ENCODE peak calls at places on chromosomes 5 and 9, in four cellular contexts. I is GM12891, Q is GM12878, O is HepG2. U is an unnamed sample.

GRCh38 chr5:126138475-126139005 is 284.7 kb upstream of the GRAMD2B start:
- DNase-seq in I (no peak), Q (no peak), O (no peak), U (no peak)

GRCh38 chr9:98502311-98502975 is 206.3 kb downstream of the GABBR2 start:
- DNase-seq in O (no peak), Q (no peak), I (no peak), U (no peak)

GRCh38 chr5:126745259-126745992 is 31.5 kb upstream of the LMNB1 start:
- DNase-seq in Q (no peak), I (no peak), O (no peak), U (no peak)

GRCh38 chr9:33202552-33203300 is 35.6 kb upstream of the B4GALT1 start:
- DNase-seq in I (peak), O (no peak), Q (peak), U (no peak)

GRCh38 chr9:92969516-92970466 is 22.5 kb downstream of the FGD3 start:
- DNase-seq in I (no peak), O (no peak), Q (no peak), U (no peak)

GRCh38 chr5:105195765-105196164 is 1633.2 kb upstream of the NUDT12 start:
- DNase-seq in I (no peak), Q (no peak), O (no peak), U (no peak)

GRCh38 chr9:22170162-22170932 is 161.2 kb upstream of the CDKN2B start:
- DNase-seq in Q (no peak), I (no peak), O (peak), U (no peak)

GRCh38 chr5:25119654-25120053 is 474.9 kb upstream of the CDH10 start:
- DNase-seq in O (peak), I (peak), Q (no peak), U (peak)

GRCh38 chr5:83720805-83721431 is at the start of gene HAPLN1:
- DNase-seq in O (no peak), Q (no peak), I (no peak), U (no peak)

GRCh38 chr5:80672140-80672736 is 17.5 kb upstream of the DHFR start:
- DNase-seq in O (peak), I (peak), Q (peak), U (peak)

GRCh38 chr5:23014251-23014650 is 161.1 kb upstream of the CDH12 start:
- DNase-seq in O (no peak), I (no peak), Q (no peak), U (no peak)

GRCh38 chr5:141641634-141642278 is 5.0 kb downstream of the RELL2 start:
- DNase-seq in O (no peak), Q (no peak), I (no peak), U (no peak)

GRCh38 chr9:130736834-130737233 is 43.3 kb downstream of the EXOSC2 start:
- DNase-seq in Q (no peak), I (no peak), O (no peak), U (no peak)

GRCh38 chr9:134007571-134007970 is 15.4 kb upstream of the VAV2 start:
- DNase-seq in I (no peak), O (no peak), Q (no peak), U (peak)

GRCh38 chr9:100427366-100428263 is 672 bp downstream of the MSANTD3 start:
- DNase-seq in Q (no peak), I (no peak), O (peak), U (no peak)

GRCh38 chr9:134634190-134634589 is 7.4 kb upstream of the COL5A1 start:
- DNase-seq in Q (no peak), I (no peak), O (no peak), U (no peak)

GRCh38 chr9:87498816-87499454 is 1.3 kb downstream of the DAPK1 start:
- DNase-seq in I (no peak), O (no peak), Q (no peak), U (peak)

GRCh38 chr9:72600671-72601070 is 79.3 kb downstream of the TMC1 start:
- DNase-seq in I (no peak), Q (no peak), O (no peak), U (no peak)

GRCh38 chr5:58228896-58229295 is 231.0 kb downstream of the PLK2 start:
- DNase-seq in I (no peak), O (no peak), Q (no peak), U (no peak)

GRCh38 chr5:173920866-173921265 is 32.7 kb downstream of the CPEB4 start:
- DNase-seq in I (no peak), O (no peak), Q (no peak), U (no peak)

GRCh38 chr9:69411931-69412740 is 87.1 kb downstream of the ENTREP1 start:
- DNase-seq in Q (no peak), I (no peak), O (no peak), U (peak)

GRCh38 chr9:120387257-120387999 is 192.5 kb downstream of the CDK5RAP2 start:
- DNase-seq in Q (no peak), O (peak), I (no peak), U (no peak)

GRCh38 chr9:95268681-95269080 is 48.8 kb downstream of the FANCC start:
- DNase-seq in I (no peak), Q (no peak), O (peak), U (peak)

GRCh38 chr9:136274786-136275654 is 28.9 kb downstream of the CCDC187 start:
- DNase-seq in Q (no peak), I (no peak), O (no peak), U (no peak)

GRCh38 chr5:43041131-43041668 is 1.1 kb upstream of the ANXA2R start:
- DNase-seq in I (no peak), Q (no peak), O (no peak), U (no peak)

GRCh38 chr5:13276143-13276542 is 668.3 kb downstream of the DNAH5 start:
- DNase-seq in Q (no peak), O (no peak), I (no peak), U (no peak)

DNA sequence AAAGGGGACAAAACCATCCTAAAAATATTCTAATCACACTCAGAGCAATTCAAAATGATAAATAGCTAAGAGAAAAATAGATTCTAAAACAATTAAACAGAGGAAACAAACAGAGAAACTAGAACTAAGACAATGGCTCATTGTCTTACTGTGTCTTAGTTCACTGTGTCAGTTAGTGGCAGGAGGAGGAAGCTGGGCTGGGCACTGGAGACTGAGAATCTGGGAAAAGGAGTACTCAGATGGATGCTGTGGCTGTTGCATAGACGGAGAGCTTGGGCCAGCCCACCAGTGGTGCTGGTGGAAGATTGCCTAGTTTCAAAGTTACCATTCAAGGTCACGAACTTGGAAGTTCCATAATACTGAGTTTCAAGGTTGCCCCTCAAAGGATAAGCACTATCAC is 94.7 kb upstream of the IFNK start:
- DNase-seq in I (no peak), Q (no peak), O (no peak), U (no peak)
- TF ChIP-seq POLR2AphosphoS5 in I (no peak), Q (no peak), O (no peak), U (no peak)

GRCh38 chr5:147187163-147187562 is 47.7 kb upstream of the STK32A start:
- DNase-seq in O (no peak), Q (no peak), I (no peak), U (peak)

GRCh38 chr5:147188200-147189108 is 46.4 kb upstream of the STK32A start:
- DNase-seq in Q (no peak), O (peak), I (peak), U (peak)

GRCh38 chr5:147189109-147189424 is 45.8 kb upstream of the STK32A start:
- DNase-seq in I (no peak), O (no peak), Q (no peak), U (no peak)

GRCh38 chr5:147190236-147190815 is 44.5 kb upstream of the STK32A start:
- DNase-seq in O (no peak), Q (no peak), I (no peak), U (no peak)

DNA sequence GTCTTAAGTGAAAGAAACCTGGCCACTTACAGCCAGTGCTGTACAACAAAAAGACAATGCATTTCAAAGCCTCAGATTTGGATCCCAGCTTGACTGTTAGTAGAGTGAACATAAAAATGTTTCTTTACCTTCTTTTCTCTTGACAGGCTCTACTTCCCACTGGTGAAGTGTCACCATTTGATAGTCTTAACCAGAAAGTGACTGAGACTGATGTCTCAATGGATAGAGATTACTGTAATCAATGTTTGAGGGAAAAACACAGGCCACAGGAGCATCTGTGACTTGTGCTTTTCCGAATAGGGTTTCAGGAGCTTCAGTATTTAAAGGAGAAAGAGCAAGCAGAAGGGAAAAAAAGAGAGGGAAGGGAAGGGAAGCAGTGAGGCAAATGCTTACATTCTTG is 41.7 kb upstream of the STK32A start:
- DNase-seq in O (no peak), Q (no peak), I (no peak), U (no peak)
- TF ChIP-seq POLR2AphosphoS5 in O (no peak), Q (no peak), I (no peak), U (no peak)

GRCh38 chr9:35519697-35520403 is 29.9 kb downstream of the RUSC2 start:
- DNase-seq in Q (no peak), I (no peak), O (no peak), U (no peak)

GRCh38 chr9:35517552-35518211 is 27.8 kb downstream of the RUSC2 start:
- DNase-seq in O (no peak), I (no peak), Q (no peak), U (no peak)

GRCh38 chr9:35518981-35519679 is 29.2 kb downstream of the RUSC2 start:
- DNase-seq in O (no peak), Q (no peak), I (no peak), U (no peak)

GRCh38 chr9:35517136-35517535 is 27.2 kb downstream of the RUSC2 start:
- DNase-seq in I (no peak), Q (no peak), O (peak), U (no peak)

GRCh38 chr9:35518212-35518917 is 28.5 kb downstream of the RUSC2 start:
- DNase-seq in Q (no peak), O (peak), I (no peak), U (no peak)
- TF ChIP-seq POLR2AphosphoS5 in Q (no peak), O (no peak), I (no peak), U (peak)

GRCh38 chr5:178983728-178984127 is 11.4 kb downstream of the GRM6 start:
- DNase-seq in O (no peak), I (no peak), Q (no peak), U (no peak)
- TF ChIP-seq POLR2AphosphoS5 in O (no peak), I (no peak), Q (no peak), U (no peak)

DNA sequence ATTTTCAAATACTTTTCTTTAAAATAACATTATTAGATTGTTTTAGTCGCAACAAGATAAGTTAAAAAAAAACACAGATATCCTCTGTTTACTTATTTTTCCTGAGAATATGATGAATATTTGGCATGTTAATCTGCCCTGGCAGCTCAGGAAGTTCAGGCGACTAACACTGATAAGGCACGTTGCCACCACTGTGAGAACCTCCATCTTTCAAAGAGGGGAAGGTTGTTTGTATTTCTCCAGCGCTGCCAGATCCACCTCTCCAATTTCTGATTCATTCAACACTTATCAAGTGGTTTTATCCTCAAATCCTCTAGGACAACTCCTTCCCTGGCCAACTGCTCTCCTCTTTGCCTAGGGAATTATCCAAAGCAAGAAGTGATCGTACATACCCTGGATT is 21.8 kb downstream of the CTNNAL1 start:
- DNase-seq in O (no peak), I (no peak), Q (no peak), U (no peak)
- TF ChIP-seq POLR2AphosphoS5 in O (no peak), I (no peak), Q (no peak), U (no peak)

DNA sequence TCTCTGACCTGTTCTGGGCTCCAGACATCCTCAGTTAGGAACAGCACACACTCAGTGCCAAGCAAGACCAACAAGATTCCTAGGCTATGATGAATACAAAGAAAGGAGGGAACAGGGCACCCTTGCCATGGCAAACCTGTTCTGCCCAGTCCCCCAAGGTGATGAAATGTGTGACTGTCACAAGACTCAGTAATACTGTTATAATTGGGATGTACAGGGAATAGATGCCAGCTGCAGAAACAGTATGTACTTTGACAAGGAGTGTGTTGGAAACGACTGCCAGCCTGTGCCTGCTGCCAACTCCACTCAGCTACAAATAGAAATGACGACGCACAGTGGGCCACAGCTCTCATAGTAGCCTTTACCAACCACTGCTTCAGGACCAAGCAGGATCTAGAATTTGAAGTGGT is 453.0 kb downstream of the EFNA5 start:
- DNase-seq in I (no peak), Q (no peak), O (no peak), U (no peak)
- TF ChIP-seq POLR2AphosphoS5 in I (no peak), Q (no peak), O (no peak), U (no peak)

GRCh38 chr9:110364451-110364850 is 26.8 kb upstream of the TXNDC8 start:
- DNase-seq in Q (no peak), I (no peak), O (no peak), U (no peak)

GRCh38 chr9:110371411-110372013 is 33.8 kb upstream of the TXNDC8 start:
- DNase-seq in O (no peak), I (no peak), Q (no peak), U (no peak)

DNA sequence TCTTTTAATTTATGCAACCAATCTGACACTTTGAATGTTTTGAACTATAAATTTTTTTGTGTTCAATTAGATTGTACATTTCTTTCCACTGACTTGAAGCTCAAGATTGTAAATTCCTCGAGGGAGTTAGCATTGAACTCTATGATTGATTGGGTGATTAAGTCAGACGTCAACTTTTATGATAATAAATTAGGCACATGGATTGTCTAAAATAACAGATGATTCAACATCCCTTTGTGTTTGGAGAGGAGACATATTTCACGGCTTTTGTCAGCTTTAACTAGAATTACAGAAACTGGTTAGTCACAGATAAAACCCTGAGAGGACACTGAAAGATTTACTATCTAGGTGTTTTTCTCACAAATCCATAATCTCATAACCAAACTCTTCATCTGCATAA is 32.7 kb upstream of the TXNDC8 start:
- DNase-seq in O (no peak), I (no peak), Q (no peak), U (no peak)
- TF ChIP-seq POLR2AphosphoS5 in O (no peak), I (no peak), Q (no peak), U (no peak)

GRCh38 chr5:151285683-151286082 is 17.9 kb downstream of the SLC36A3 start:
- DNase-seq in Q (no peak), O (no peak), I (no peak), U (no peak)

GRCh38 chr5:151283120-151283825 is 20.3 kb downstream of the SLC36A3 start:
- DNase-seq in Q (no peak), I (no peak), O (no peak), U (no peak)

GRCh38 chr5:151286246-151286645 is 17.3 kb downstream of the SLC36A3 start:
- DNase-seq in Q (no peak), I (no peak), O (no peak), U (no peak)

GRCh38 chr5:151284392-151284967 is 19.1 kb downstream of the SLC36A3 start:
- DNase-seq in Q (no peak), O (no peak), I (no peak), U (no peak)

DNA sequence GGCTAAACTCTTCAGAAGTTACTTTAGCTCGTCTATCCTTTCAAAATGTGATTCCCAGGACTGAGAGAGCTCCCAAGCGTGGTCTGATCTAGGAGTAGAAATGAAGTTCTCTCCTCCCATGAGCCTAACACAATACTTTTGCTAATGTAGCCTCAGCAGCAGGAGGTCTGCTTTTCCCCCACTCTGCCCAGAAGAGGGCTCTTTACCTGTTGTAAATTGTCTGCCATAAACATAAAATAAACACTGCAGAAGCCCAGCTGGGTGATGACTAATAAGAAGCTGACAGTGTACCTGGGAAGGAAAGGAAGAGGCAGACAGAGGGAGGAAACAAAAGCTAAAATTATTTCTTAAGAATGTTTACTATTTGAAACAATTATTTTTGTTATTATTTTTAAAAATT is 15.4 kb downstream of the SLC36A3 start:
- DNase-seq in Q (no peak), O (peak), I (no peak), U (no peak)
- TF ChIP-seq POLR2AphosphoS5 in Q (no peak), O (no peak), I (no peak), U (no peak)